ENCODE peak calls at places on chromosome 9, in ten cellular contexts. Q is prostate gland, J is suprapubic skin, K is A549, E is adrenal gland, Z is tibial nerve, S is HCT116, G is IMR-90, B is body of pancreas, H is H1. P is an unnamed sample.
A peak's percentile ranks its signal among the peaks of the same experiment; 100 is the strongest.

GRCh38 chr9:107039546-107039945 is 176.6 kb downstream of the ZNF462 start:
- DNase-seq in Z (no peak), K (no peak), J (no peak), E (no peak), H (no peak), G (peak; percentile 45), Q (no peak), B (no peak), S (no peak), P (no peak)

GRCh38 chr9:110911659-110912473 is 126.4 kb downstream of the LPAR1 start:
- DNase-seq in B (no peak), Q (no peak), H (no peak), S (no peak), Z (peak; percentile 61), E (no peak), G (peak; percentile 75), K (peak; percentile 78), J (no peak), P (no peak)

GRCh38 chr9:137429974-137430722 is 7.0 kb downstream of the NOXA1 start:
- DNase-seq in J (no peak), Z (no peak), G (no peak), H (no peak), K (no peak), S (no peak), B (peak; percentile 42), E (peak; percentile 14), Q (no peak), P (no peak)

GRCh38 chr9:89601306-89601705 is 3.5 kb upstream of the GADD45G start:
- DNase-seq in E (no peak), G (no peak), H (no peak), K (no peak), J (no peak), B (no peak), Q (no peak), S (no peak), Z (no peak), P (no peak)

GRCh38 chr9:21831841-21832509 is 29.5 kb downstream of the MTAP start:
- DNase-seq in E (no peak), Z (no peak), H (no peak), Q (no peak), G (peak; percentile 98), J (no peak), S (no peak), K (peak; percentile 88), B (no peak), P (no peak)

GRCh38 chr9:27572566-27572917 is 739 bp downstream of the C9orf72 start:
- DNase-seq in Z (peak; percentile 55), H (no peak), Q (peak; percentile 58), B (peak; percentile 45), J (no peak), S (no peak), K (peak; percentile 52), E (peak; percentile 72), G (no peak), P (peak; percentile 58)

GRCh38 chr9:98494852-98495251 is 213.9 kb downstream of the GABBR2 start:
- DNase-seq in E (no peak), H (no peak), B (no peak), S (no peak), G (no peak), K (no peak), J (no peak), Z (no peak), Q (no peak), P (no peak)

GRCh38 chr9:79660615-79661014 is 88.8 kb downstream of the TLE4 start:
- DNase-seq in E (no peak), K (no peak), G (no peak), H (no peak), B (no peak), Q (no peak), Z (no peak), S (no peak), J (no peak), P (no peak)

GRCh38 chr9:18238254-18238653 is 235.7 kb upstream of the ADAMTSL1 start:
- DNase-seq in Z (no peak), S (no peak), B (no peak), E (no peak), G (peak; percentile 71), J (no peak), Q (no peak), H (no peak), K (peak; percentile 27), P (no peak)

GRCh38 chr9:89969881-89970639 is 365.2 kb downstream of the GADD45G start:
- DNase-seq in S (no peak), K (no peak), E (no peak), Q (no peak), G (no peak), H (no peak), B (no peak), J (no peak), Z (no peak), P (no peak)

GRCh38 chr9:128921881-128922763 is 1.3 kb downstream of the PHYHD1 start:
- DNase-seq in B (peak; percentile 72), S (no peak), J (no peak), K (no peak), H (peak; percentile 50), Z (peak; percentile 39), E (peak; percentile 68), Q (peak; percentile 42), G (peak; percentile 50), P (peak; percentile 79)

GRCh38 chr9:108040783-108041182 is 551.2 kb upstream of the KLF4 start:
- DNase-seq in H (no peak), J (no peak), S (no peak), E (no peak), Z (no peak), K (peak; percentile 26), G (peak; percentile 54), Q (no peak), B (no peak), P (no peak)

GRCh38 chr9:129964901-129965734 is 77.9 kb downstream of the FNBP1 start:
- DNase-seq in B (no peak), Q (no peak), H (no peak), G (peak; percentile 93), J (no peak), S (no peak), E (no peak), Z (no peak), K (peak; percentile 39), P (no peak)

GRCh38 chr9:128091571-128091970 is 23.5 kb downstream of the SLC25A25 start:
- DNase-seq in K (no peak), Z (no peak), E (no peak), J (peak; percentile 62), G (no peak), S (no peak), Q (no peak), H (no peak), B (no peak), P (no peak)

GRCh38 chr9:112140936-112141335 is 34.2 kb downstream of the SUSD1 start:
- DNase-seq in K (no peak), B (no peak), H (no peak), Q (no peak), E (no peak), G (peak; percentile 22), J (no peak), Z (no peak), S (no peak), P (no peak)

GRCh38 chr9:93264338-93265125 is 80.6 kb downstream of the WNK2 start:
- DNase-seq in G (no peak), K (no peak), J (no peak), Z (no peak), E (no peak), S (no peak), B (no peak), H (no peak), Q (no peak), P (no peak)

GRCh38 chr9:77891150-77891549 is 140.5 kb downstream of the GNAQ start:
- DNase-seq in E (no peak), G (no peak), Z (no peak), S (no peak), B (no peak), H (no peak), Q (no peak), K (no peak), J (no peak), P (no peak)

GRCh38 chr9:100092066-100092465 is 6.7 kb downstream of the ERP44 start:
- DNase-seq in K (no peak), H (no peak), Q (no peak), Z (no peak), S (no peak), E (no peak), B (no peak), J (no peak), G (no peak), P (no peak)
- H3K4me1 ChIP-seq in K (peaks cover 18% of the 10 kb centered on the region), H (no peaks in the 10 kb centered on the region), Q (peaks cover 3% of the 10 kb centered on the region), Z (peaks cover 2% of the 10 kb centered on the region), S (no peaks in the 10 kb centered on the region), E (no peaks in the 10 kb centered on the region), B (peaks cover 63% of the 10 kb centered on the region), J (peaks cover 10% of the 10 kb centered on the region), G (peaks cover 5% of the 10 kb centered on the region), P (peaks cover 39% of the 10 kb centered on the region)

DNA sequence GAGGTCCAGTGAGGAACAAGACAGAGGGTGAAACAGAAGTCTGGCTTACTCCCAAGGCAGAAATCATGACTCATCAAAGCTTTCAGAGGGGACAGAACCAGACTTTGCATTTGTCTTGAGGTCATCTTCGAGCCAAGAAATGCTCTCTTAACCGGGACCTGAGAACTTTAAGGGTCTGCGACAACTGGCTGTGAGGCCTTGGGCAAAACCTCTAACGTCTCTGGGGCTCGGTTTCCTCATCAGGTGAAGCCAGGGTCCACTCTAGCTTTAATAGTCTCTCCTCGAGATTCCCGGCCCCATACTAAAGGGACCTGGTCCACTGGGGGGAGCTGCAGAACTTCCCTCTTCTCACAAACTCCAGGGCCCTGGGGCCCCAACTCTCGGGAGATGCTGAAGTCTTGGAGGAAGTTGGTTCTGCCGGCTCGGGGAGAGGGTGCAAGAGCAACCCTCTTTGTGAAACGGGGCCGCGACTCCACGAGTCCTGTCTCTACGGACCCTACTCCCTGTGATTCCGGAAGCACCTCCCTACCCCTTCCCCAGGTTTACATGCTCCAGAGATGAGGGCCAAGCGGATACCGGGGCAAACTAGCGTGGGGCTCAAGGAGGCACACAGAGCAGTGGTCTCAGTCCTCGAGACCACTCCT is 2.6 kb downstream of the GLIS3 start:
- DNase-seq in H (no peak), Z (peak; percentile 70), Q (peak; percentile 66), S (peak; percentile 79), K (peak; percentile 92), J (peak; percentile 79), E (peak; percentile 84), B (peak; percentile 86), G (peak; percentile 87), P (peak; percentile 78)
- TF ChIP-seq POLR2A in H (no peak), Z (no peak), Q (peak; percentile 20), S (no peak), K (no peak), J (no peak), E (no peak), B (peak; percentile 69), G (no peak), P (no peak)

DNA sequence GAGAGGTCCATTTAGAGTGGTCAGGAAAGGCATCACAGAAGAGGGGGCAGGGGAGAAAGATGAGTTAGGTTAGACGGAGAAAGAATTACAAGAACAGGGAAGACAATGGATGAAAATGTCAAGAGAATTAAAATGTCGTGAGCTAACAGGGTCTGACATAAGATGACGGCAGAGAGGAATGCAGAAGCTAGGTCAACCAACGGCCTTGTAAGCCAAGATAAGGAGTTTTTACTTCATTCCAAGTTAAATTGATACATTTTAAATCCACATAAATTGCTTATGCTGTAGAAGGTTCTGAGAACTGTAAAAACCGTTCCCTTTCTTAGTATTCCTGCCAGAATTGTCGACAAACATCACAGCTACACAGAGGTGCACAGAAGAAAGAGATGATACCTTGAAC is 897.0 kb upstream of the DMAC1 start:
- DNase-seq in Q (no peak), G (no peak), S (no peak), E (no peak), K (no peak), J (no peak), H (no peak), B (no peak), Z (no peak), P (no peak)
- H3K4me1 ChIP-seq in Q (no peaks in the 10 kb centered on the region), G (no peaks in the 10 kb centered on the region), S (no peaks in the 10 kb centered on the region), E (no peaks in the 10 kb centered on the region), K (no peaks in the 10 kb centered on the region), J (no peaks in the 10 kb centered on the region), H (peaks cover 5% of the 10 kb centered on the region), B (no peaks in the 10 kb centered on the region), Z (no peaks in the 10 kb centered on the region), P (no peaks in the 10 kb centered on the region)

GRCh38 chr9:126860077-126860756 is at the start of gene ZBTB34:
- DNase-seq in K (peak; percentile 53), S (peak; percentile 6), J (peak; percentile 76), G (peak; percentile 24), Z (peak; percentile 31), E (peak; percentile 49), Q (peak; percentile 39), H (peak; percentile 9), B (peak; percentile 70), P (peak; percentile 73)
- TF ChIP-seq POLR2A in K (peak; percentile 48), S (no peak), J (no peak), G (peak; percentile 65), Z (no peak), E (peak; percentile 38), Q (no peak), H (no peak), B (peak; percentile 53), P (no peak)